ENCODE peak calls at places on chromosomes 2 and 18, in four cellular contexts. F, B, V and R are unnamed samples.

GRCh38 chr2:168687314-168687713 is 115.1 kb upstream of the NOSTRIN start:
- DNase-seq in F (no peak), B (peak), V (no peak), R (no peak)

GRCh38 chr2:50746526-50746925 is 285.4 kb downstream of the NRXN1 start:
- DNase-seq in B (peak), V (peak), F (peak), R (no peak)

GRCh38 chr2:54470241-54470938 is 14.3 kb downstream of the SPTBN1 start:
- DNase-seq in F (no peak), V (no peak), B (peak), R (no peak)

GRCh38 chr18:68666316-68666715 is 48.6 kb downstream of the TMX3 start:
- DNase-seq in F (no peak), B (no peak), V (no peak), R (no peak)

GRCh38 chr2:121816797-121817196 is 61.3 kb downstream of the TSN start:
- DNase-seq in B (no peak), F (no peak), V (no peak), R (no peak)

GRCh38 chr2:198913394-198914152 is 544.2 kb downstream of the SATB2 start:
- DNase-seq in B (no peak), V (no peak), F (no peak), R (no peak)

GRCh38 chr2:163198007-163198406 is 359.4 kb upstream of the KCNH7 start:
- DNase-seq in B (no peak), F (no peak), V (no peak), R (no peak)

GRCh38 chr2:7497223-7497622 is 580.0 kb downstream of the RNF144A start:
- DNase-seq in F (no peak), V (no peak), B (no peak), R (no peak)

GRCh38 chr2:128318776-128319456 is at the start of gene HS6ST1:
- DNase-seq in V (peak), B (peak), F (peak), R (peak)

GRCh38 chr2:237074211-237074993 is 11.3 kb upstream of the COPS8 start:
- DNase-seq in F (no peak), V (no peak), B (peak), R (no peak)

GRCh38 chr18:7221424-7222155 is 9.3 kb upstream of the LRRC30 start:
- DNase-seq in V (peak), F (peak), B (peak), R (peak)

DNA sequence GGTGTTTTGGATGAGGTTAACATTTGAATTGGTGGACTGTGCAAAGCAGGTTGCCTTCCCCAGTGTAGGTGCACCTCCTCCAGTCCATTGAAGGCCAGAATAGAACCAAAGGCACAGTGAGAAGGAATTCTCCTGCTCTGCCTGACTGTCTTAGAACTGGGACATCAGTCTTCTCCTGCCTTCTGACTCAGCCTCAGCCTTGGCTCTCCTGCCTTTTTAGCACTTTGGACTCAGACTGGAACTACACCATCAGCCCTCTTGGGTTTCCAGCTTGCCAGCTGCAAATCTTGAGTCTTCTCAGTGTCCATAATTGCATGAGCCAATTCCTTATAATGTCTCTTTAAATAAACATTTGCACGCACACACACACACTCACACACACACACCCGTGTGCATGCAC is 8.0 kb upstream of the TMEM177 start:
- DNase-seq in V (no peak), B (no peak), F (no peak), R (no peak)
- TF ChIP-seq MAFK in V (no peak), B (no peak), F (no peak), R (no peak)

DNA sequence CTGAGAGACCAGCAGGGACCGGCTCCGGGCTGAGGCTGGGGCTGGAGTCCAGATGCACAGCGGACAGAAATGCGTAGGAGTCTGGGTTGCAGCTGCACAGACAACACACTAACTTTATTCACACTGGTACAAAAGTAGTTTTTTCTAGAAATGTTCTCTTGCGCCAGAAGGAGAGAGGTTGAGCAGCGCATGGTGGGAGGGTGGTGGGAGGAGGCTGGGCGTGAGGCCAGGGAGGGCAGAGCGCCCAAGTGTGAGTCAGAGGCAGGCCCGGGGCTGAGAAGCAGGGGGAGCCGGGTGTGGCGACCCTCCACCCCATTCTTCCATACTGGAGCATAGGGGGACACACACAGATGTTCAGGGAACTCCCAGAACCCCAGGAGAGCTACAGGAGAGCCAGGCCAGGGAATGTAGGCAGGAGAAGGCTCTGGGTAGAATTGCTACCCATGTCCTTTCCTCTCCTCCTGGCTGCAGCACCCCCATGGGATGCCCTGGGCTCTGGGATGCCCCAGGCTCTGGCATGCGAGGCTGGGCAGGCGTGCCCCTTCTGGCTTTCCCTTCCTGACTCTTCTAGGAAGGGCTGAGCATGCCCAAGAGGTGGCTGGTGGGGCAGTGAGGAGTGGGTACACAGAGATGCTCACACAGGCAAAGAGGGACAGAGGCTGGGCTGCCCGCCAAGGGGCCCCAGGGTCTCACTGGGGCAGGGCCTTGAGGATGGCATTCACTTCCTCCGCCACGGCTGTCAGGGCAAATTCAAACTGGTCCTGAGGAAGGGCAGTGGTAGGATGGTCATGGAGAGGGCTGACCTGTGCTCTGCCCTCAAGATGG is 10.6 kb downstream of the DNAJB2 start:
- DNase-seq in V (no peak), B (peak), F (no peak), R (no peak)
- TF ChIP-seq USF2 in V (no peak), B (no peak), F (no peak), R (no peak)

DNA sequence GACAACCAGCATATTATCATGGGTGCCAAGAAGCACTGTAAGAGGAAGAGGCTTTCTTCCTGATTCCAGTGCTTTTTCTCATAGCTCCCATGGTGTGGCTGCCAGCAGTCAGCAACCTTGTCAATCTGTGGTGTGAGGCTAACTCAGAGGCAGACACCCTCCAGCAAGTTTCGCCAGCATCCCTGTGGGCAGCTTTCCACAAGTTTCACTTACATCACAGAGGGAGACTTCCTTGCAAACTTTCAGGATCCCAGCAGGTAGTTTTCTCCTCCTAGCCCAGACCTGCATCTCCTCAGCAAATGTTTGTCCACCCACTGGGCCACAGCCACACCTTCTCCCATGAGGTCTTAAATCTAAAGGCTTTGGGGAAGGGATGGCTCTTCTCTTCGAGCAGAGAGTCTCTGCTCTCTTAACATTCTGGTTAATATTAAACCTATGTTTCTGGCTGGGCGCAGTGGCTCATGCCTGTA is 9.1 kb downstream of the DNAH7 start:
- DNase-seq in F (no peak), V (no peak), B (no peak), R (no peak)
- TF ChIP-seq MAFK in F (no peak), V (no peak), B (no peak), R (no peak)

GRCh38 chr2:217732995-217733394 is 269.8 kb downstream of the TNS1 start:
- DNase-seq in V (no peak), B (peak), F (no peak), R (no peak)

GRCh38 chr2:217731805-217732204 is 271.0 kb downstream of the TNS1 start:
- DNase-seq in F (no peak), B (peak), V (no peak), R (no peak)

GRCh38 chr2:217733461-217733860 is 269.3 kb downstream of the TNS1 start:
- DNase-seq in V (no peak), F (no peak), B (peak), R (no peak)

GRCh38 chr2:217725409-217725808 is 277.4 kb downstream of the TNS1 start:
- DNase-seq in V (no peak), F (no peak), B (no peak), R (no peak)

GRCh38 chr2:217729426-217730058 is 273.3 kb downstream of the TNS1 start:
- DNase-seq in B (peak), F (no peak), V (no peak), R (no peak)
- TF ChIP-seq USF2 in B (no peak), F (no peak), V (no peak), R (no peak)

GRCh38 chr2:15724235-15724634 is 132.6 kb downstream of the DDX1 start:
- DNase-seq in B (no peak), F (no peak), V (no peak), R (no peak)
- TF ChIP-seq MAFK in B (no peak), F (no peak), V (no peak), R (no peak)

GRCh38 chr2:18903750-18904149 is 314.4 kb upstream of the NT5C1B start:
- DNase-seq in B (no peak), V (no peak), F (no peak), R (no peak)
- TF ChIP-seq USF2 in B (no peak), V (no peak), F (no peak), R (no peak)

GRCh38 chr2:132517386-132517785 is 100.8 kb downstream of the GPR39 start:
- DNase-seq in B (no peak), V (no peak), F (no peak), R (no peak)
- TF ChIP-seq MAFK in B (no peak), V (no peak), F (no peak), R (peak)

GRCh38 chr2:191803007-191803406 is 43.9 kb downstream of the CAVIN2 start:
- DNase-seq in V (no peak), B (no peak), F (no peak), R (no peak)

GRCh38 chr2:191797937-191798873 is 48.7 kb downstream of the CAVIN2 start:
- DNase-seq in V (no peak), F (no peak), B (no peak), R (no peak)

GRCh38 chr2:191799526-191799925 is 47.4 kb downstream of the CAVIN2 start:
- DNase-seq in V (no peak), B (no peak), F (no peak), R (no peak)

GRCh38 chr2:191802180-191802579 is 44.7 kb downstream of the CAVIN2 start:
- DNase-seq in V (peak), F (no peak), B (no peak), R (no peak)

DNA sequence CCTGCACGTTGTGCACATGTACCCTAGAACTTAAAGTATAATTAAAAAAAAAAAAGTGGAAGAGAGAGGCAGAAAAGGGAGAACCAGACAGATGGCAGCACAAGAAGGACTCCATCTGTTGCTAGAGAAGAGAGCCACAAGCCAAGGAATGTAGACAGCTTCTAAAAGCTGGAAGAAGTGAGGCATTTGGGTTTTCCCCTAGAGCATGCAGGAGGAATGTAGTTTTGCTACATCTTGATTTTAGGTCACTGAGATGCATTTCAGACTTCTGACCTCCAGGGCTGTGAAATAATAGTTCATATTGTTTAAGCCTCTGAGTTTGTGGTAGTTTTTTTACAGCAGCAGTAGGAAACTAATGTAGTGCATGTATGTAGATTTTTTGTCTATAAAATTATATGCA is 46.0 kb downstream of the CAVIN2 start:
- DNase-seq in B (peak), F (no peak), V (no peak), R (no peak)
- TF ChIP-seq USF2 in B (no peak), F (no peak), V (no peak), R (no peak)

DNA sequence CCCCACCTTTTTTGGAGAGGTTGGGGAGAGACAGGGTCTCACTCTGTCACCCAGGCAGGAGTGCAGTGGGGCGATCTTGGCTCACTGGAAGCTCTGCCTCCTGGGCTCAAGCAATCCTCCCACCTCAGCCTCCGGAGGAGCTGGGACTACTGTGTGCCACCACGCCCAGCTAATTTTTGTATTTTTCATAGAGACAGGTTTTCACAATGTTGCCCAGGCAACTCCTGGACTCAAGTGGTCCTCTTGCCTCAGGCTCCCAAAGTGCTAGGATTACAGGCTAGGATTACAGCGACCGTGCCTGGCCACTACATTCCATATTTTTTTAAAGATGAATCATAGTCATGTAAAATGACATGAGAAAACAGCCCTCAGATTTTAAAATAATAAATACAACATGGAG is 32.4 kb downstream of the CWC22 start:
- DNase-seq in F (no peak), B (no peak), V (no peak), R (no peak)
- TF ChIP-seq MAFK in F (no peak), B (no peak), V (no peak), R (no peak)